ENCODE peak calls at places on chromosomes 5 and 9, in nine cellular contexts. S, H, W, Z, A, V, E, C and R are unnamed samples.

GRCh38 chr5:37710965-37711364 is 128.9 kb downstream of the GDNF start:
- DNase-seq in E (no peak), W (no peak), H (no peak), Z (peak), A (no peak), S (no peak), C (no peak), V (no peak), R (no peak)

GRCh38 chr9:117783828-117784227 is 79.6 kb downstream of the TLR4 start:
- DNase-seq in E (peak), C (no peak), Z (no peak), V (peak), H (no peak), A (no peak), S (peak), W (peak), R (no peak)

GRCh38 chr5:59661939-59662615 is 231.4 kb downstream of the PDE4D start:
- DNase-seq in W (no peak), S (peak), E (peak), C (no peak), A (peak), H (no peak), Z (peak), V (no peak), R (no peak)

GRCh38 chr9:121654497-121655140 is 3.2 kb downstream of the DAB2IP start:
- DNase-seq in S (no peak), C (no peak), W (no peak), A (no peak), H (no peak), E (no peak), Z (no peak), V (no peak), R (peak)

GRCh38 chr9:23826120-23826629 is at the start of gene ELAVL2:
- DNase-seq in C (peak), Z (peak), W (no peak), E (no peak), V (no peak), H (peak), A (peak), S (no peak), R (peak)

GRCh38 chr5:120823316-120823715 is 359.2 kb downstream of the PRR16 start:
- DNase-seq in W (no peak), C (no peak), Z (no peak), H (no peak), A (no peak), V (no peak), E (no peak), S (no peak), R (no peak)

GRCh38 chr9:11319477-11320060 is 706.8 kb upstream of the PTPRD start:
- DNase-seq in A (peak), C (no peak), H (peak), V (no peak), E (peak), W (no peak), Z (peak), S (peak), R (no peak)

GRCh38 chr5:149730620-149731331 is 666 bp downstream of the PPARGC1B start:
- DNase-seq in V (no peak), W (peak), E (peak), Z (peak), A (peak), H (peak), C (no peak), S (peak), R (no peak)

GRCh38 chr5:123813251-123813650 is 301.3 kb downstream of the CSNK1G3 start:
- DNase-seq in S (no peak), V (no peak), A (no peak), C (no peak), H (no peak), E (no peak), Z (no peak), W (no peak), R (no peak)

GRCh38 chr5:159244163-159244562 is 18.9 kb upstream of the UBLCP1 start:
- DNase-seq in W (no peak), V (no peak), S (no peak), A (no peak), Z (no peak), E (no peak), H (no peak), C (no peak), R (no peak)

GRCh38 chr5:132771559-132771998 is 5.5 kb downstream of the SEPTIN8 start:
- DNase-seq in C (peak), V (no peak), S (no peak), W (no peak), H (no peak), E (no peak), Z (peak), A (no peak), R (peak)

GRCh38 chr9:124770359-124771020 is 621 bp downstream of the NR6A1 start:
- DNase-seq in H (peak), V (no peak), E (peak), A (peak), C (no peak), S (peak), Z (no peak), W (peak), R (no peak)

GRCh38 chr9:126587187-126588185 is 26.2 kb upstream of the LMX1B start:
- DNase-seq in W (no peak), A (no peak), E (no peak), Z (peak), V (no peak), C (no peak), S (no peak), H (no peak), R (peak)

GRCh38 chr5:159099049-159099760 is 511 bp downstream of the EBF1 start:
- DNase-seq in E (peak), V (no peak), W (peak), A (peak), C (no peak), S (peak), Z (peak), H (peak), R (peak)

GRCh38 chr5:119746984-119747383 is 117.6 kb downstream of the FAM170A start:
- DNase-seq in A (no peak), W (no peak), C (no peak), V (no peak), Z (no peak), E (no peak), H (no peak), S (no peak), R (no peak)

GRCh38 chr9:94056442-94056974 is 27.8 kb upstream of the PTPDC1 start:
- DNase-seq in E (peak), C (no peak), V (no peak), W (no peak), S (no peak), A (no peak), H (peak), Z (peak), R (no peak)

GRCh38 chr5:147520450-147520849 is 10.6 kb upstream of the DPYSL3 start:
- DNase-seq in S (no peak), A (no peak), C (no peak), W (no peak), V (no peak), Z (no peak), H (no peak), E (no peak), R (no peak)

GRCh38 chr9:27572566-27572917 is 739 bp downstream of the C9orf72 start:
- DNase-seq in H (peak), Z (peak), W (peak), A (peak), S (peak), V (peak), C (no peak), E (peak), R (no peak)

GRCh38 chr5:141715340-141715905 is 33.4 kb upstream of the ARAP3 start:
- DNase-seq in Z (no peak), W (no peak), C (no peak), V (no peak), S (no peak), A (no peak), E (no peak), H (no peak), R (no peak)

GRCh38 chr9:121708768-121709488 is 57.5 kb downstream of the DAB2IP start:
- DNase-seq in Z (no peak), C (no peak), S (no peak), H (no peak), E (no peak), V (no peak), A (peak), W (no peak), R (no peak)

GRCh38 chr9:77495834-77496671 is 152.1 kb downstream of the GNA14 start:
- DNase-seq in A (peak), H (peak), Z (peak), W (no peak), S (no peak), E (no peak), C (peak), V (no peak), R (no peak)

GRCh38 chr5:172452398-172453205 is 1.7 kb downstream of the SH3PXD2B start:
- DNase-seq in A (peak), V (no peak), C (no peak), W (no peak), S (no peak), H (peak), E (peak), Z (peak), R (no peak)

GRCh38 chr9:86572904-86573303 is 218.7 kb upstream of the TUT7 start:
- DNase-seq in E (no peak), V (no peak), H (no peak), Z (no peak), C (no peak), A (no peak), S (no peak), W (no peak), R (no peak)

GRCh38 chr9:98955259-98955658 is 11.6 kb downstream of the COL15A1 start:
- DNase-seq in V (no peak), A (no peak), E (no peak), C (no peak), H (no peak), S (no peak), W (no peak), Z (no peak), R (no peak)

GRCh38 chr5:1752881-1753280 is 46.8 kb downstream of the MRPL36 start:
- DNase-seq in H (no peak), C (no peak), A (no peak), W (no peak), E (no peak), Z (no peak), S (no peak), V (peak), R (peak)

GRCh38 chr9:134917431-134918373 is at the start of gene FCN1:
- DNase-seq in H (no peak), S (peak), A (no peak), E (no peak), W (no peak), Z (no peak), C (no peak), V (peak), R (peak)

GRCh38 chr5:120457839-120458507 is 6.1 kb upstream of the PRR16 start:
- DNase-seq in Z (peak), A (no peak), H (peak), C (no peak), E (peak), W (peak), V (peak), S (peak), R (peak)

GRCh38 chr5:172373680-172374079 is 80.6 kb downstream of the SH3PXD2B start:
- DNase-seq in A (no peak), V (no peak), E (no peak), S (no peak), W (no peak), H (peak), Z (no peak), C (no peak), R (no peak)

GRCh38 chr5:178940569-178941360 is at the start of gene ZNF454:
- DNase-seq in W (no peak), S (no peak), H (no peak), Z (peak), E (no peak), V (no peak), C (peak), A (peak), R (peak)

GRCh38 chr9:99054581-99054980 is 50.3 kb upstream of the TGFBR1 start:
- DNase-seq in W (no peak), E (no peak), V (no peak), C (no peak), A (no peak), S (no peak), H (no peak), Z (no peak), R (no peak)

GRCh38 chr9:83472221-83472665 is 66.0 kb downstream of the FRMD3 start:
- DNase-seq in S (no peak), A (no peak), W (no peak), C (no peak), Z (peak), H (peak), V (no peak), E (no peak), R (no peak)

GRCh38 chr5:144484124-144484897 is 313.6 kb downstream of the KCTD16 start:
- DNase-seq in S (no peak), E (no peak), C (no peak), A (no peak), Z (peak), H (no peak), V (no peak), W (no peak), R (no peak)

GRCh38 chr9:71487046-71487445 is 281.3 kb downstream of the CEMIP2 start:
- DNase-seq in C (peak), V (no peak), E (no peak), W (no peak), Z (peak), A (no peak), S (no peak), H (no peak), R (no peak)

GRCh38 chr5:54595724-54596123 is 78.2 kb downstream of the SNX18 start:
- DNase-seq in H (no peak), C (no peak), W (no peak), E (no peak), A (no peak), S (no peak), Z (no peak), V (no peak), R (no peak)

GRCh38 chr5:132762246-132763000 is 14.6 kb downstream of the SEPTIN8 start:
- DNase-seq in H (no peak), A (no peak), V (no peak), E (no peak), Z (no peak), W (no peak), S (no peak), C (no peak), R (no peak)

GRCh38 chr5:135462304-135462703 is 10.2 kb upstream of the TIFAB start:
- DNase-seq in H (peak), A (peak), S (peak), Z (peak), E (peak), C (no peak), W (no peak), V (no peak), R (peak)
- TF ChIP-seq CTCF in H (peak), A (peak), S (peak), Z (peak), E (peak), C (peak), W (peak), V (peak), R (peak)

GRCh38 chr5:17185349-17185748 is 32.1 kb upstream of the BASP1 start:
- DNase-seq in S (no peak), H (no peak), W (no peak), C (no peak), E (no peak), A (no peak), Z (no peak), V (no peak), R (no peak)

GRCh38 chr5:17184596-17184995 is 32.8 kb upstream of the BASP1 start:
- DNase-seq in Z (no peak), H (no peak), E (no peak), S (no peak), V (no peak), C (no peak), W (no peak), A (no peak), R (no peak)

GRCh38 chr5:17186271-17186670 is 31.2 kb upstream of the BASP1 start:
- DNase-seq in H (no peak), C (no peak), Z (peak), S (no peak), W (no peak), E (no peak), A (no peak), V (no peak), R (no peak)

GRCh38 chr5:17187401-17187800 is 30.0 kb upstream of the BASP1 start:
- DNase-seq in V (no peak), E (no peak), H (no peak), W (no peak), A (no peak), Z (peak), S (no peak), C (no peak), R (no peak)

GRCh38 chr5:17185776-17186175 is 31.7 kb upstream of the BASP1 start:
- DNase-seq in W (no peak), V (no peak), H (no peak), A (no peak), S (no peak), C (peak), E (no peak), Z (peak), R (no peak)
- TF ChIP-seq CTCF in W (no peak), V (no peak), H (no peak), A (no peak), S (no peak), C (no peak), E (no peak), Z (no peak), R (peak)

GRCh38 chr5:177399903-177400868 is at the start of gene PFN3:
- DNase-seq in E (no peak), V (no peak), H (no peak), W (peak), A (no peak), Z (peak), S (no peak), C (no peak), R (no peak)
- TF ChIP-seq CTCF in E (no peak), V (no peak), H (no peak), W (no peak), A (no peak), Z (no peak), S (no peak), C (no peak), R (no peak)

GRCh38 chr5:134370306-134370870 is 981 bp upstream of the UBE2B start:
- DNase-seq in W (no peak), E (no peak), C (no peak), Z (peak), V (no peak), S (no peak), H (no peak), A (no peak), R (no peak)

GRCh38 chr5:134370871-134371833 is at the start of gene UBE2B:
- DNase-seq in W (peak), V (peak), S (peak), A (peak), Z (peak), E (peak), C (peak), H (peak), R (peak)

GRCh38 chr5:134371834-134372340 is 518 bp downstream of the UBE2B start:
- DNase-seq in C (peak), W (peak), Z (peak), E (peak), S (peak), H (peak), A (peak), V (peak), R (peak)

GRCh38 chr5:134374234-134374633 is 2.9 kb downstream of the UBE2B start:
- DNase-seq in A (no peak), S (peak), C (no peak), Z (no peak), W (no peak), V (no peak), E (peak), H (no peak), R (no peak)
- TF ChIP-seq CTCF in A (peak), S (peak), C (no peak), Z (no peak), W (no peak), V (no peak), E (no peak), H (no peak), R (peak)

GRCh38 chr5:98111686-98112085 is 661.8 kb upstream of the RGMB start:
- DNase-seq in W (no peak), Z (peak), H (no peak), E (no peak), C (no peak), V (no peak), S (no peak), A (no peak), R (no peak)
- TF ChIP-seq CTCF in W (no peak), Z (peak), H (no peak), E (no peak), C (no peak), V (no peak), S (no peak), A (peak), R (peak)

GRCh38 chr9:5437254-5438216 is at the start of gene PLGRKT:
- DNase-seq in E (peak), W (peak), H (peak), S (peak), Z (peak), A (peak), C (peak), V (peak), R (peak)
- TF ChIP-seq CTCF in E (peak), W (peak), H (peak), S (peak), Z (peak), A (peak), C (peak), V (no peak), R (peak)

DNA sequence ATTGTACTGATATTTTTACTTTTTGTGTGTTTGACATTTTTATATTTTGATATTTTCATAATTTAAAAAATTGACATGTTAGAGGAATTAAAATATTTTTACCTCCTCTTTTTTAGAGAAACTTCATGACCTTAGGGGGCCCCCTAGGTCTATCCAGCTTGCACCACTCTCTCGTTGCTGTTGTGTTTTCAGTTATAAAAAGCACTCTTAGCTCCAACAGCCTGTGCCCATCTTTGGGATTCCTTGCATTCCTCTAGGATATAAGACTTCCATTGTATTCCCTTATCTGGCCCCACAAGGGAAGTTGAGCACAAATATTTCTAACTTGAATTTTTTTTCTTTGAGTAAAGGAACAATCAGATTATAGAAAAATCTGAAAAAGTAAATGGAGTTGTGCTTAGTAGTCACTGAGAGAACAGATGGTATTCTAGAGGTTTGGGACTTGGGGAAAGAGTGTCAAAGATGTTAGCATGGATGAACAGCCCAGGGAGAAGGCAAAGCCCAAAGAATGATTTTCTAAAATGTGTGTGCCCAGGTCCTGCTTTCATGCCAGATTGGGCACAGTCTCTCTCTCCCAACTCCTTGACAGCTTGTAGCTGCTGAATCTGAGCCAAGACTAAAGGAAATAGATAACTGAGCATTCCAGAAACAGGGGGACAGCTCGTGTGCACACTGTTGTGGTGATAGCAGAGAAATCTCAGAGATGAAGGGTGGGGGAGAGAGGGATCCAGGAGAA is 245.5 kb downstream of the SH3GL2 start:
- DNase-seq in E (no peak), Z (no peak), V (no peak), A (no peak), C (no peak), H (no peak), S (no peak), W (no peak), R (no peak)
- TF ChIP-seq CTCF in E (no peak), Z (no peak), V (no peak), A (peak), C (no peak), H (no peak), S (no peak), W (no peak), R (peak)

GRCh38 chr5:112420111-112420864 is 1.2 kb upstream of the EPB41L4A start:
- DNase-seq in E (peak), H (peak), A (peak), C (no peak), Z (peak), V (no peak), W (peak), S (peak), R (no peak)
- TF ChIP-seq CTCF in E (peak), H (peak), A (peak), C (peak), Z (peak), V (peak), W (peak), S (peak), R (peak)

DNA sequence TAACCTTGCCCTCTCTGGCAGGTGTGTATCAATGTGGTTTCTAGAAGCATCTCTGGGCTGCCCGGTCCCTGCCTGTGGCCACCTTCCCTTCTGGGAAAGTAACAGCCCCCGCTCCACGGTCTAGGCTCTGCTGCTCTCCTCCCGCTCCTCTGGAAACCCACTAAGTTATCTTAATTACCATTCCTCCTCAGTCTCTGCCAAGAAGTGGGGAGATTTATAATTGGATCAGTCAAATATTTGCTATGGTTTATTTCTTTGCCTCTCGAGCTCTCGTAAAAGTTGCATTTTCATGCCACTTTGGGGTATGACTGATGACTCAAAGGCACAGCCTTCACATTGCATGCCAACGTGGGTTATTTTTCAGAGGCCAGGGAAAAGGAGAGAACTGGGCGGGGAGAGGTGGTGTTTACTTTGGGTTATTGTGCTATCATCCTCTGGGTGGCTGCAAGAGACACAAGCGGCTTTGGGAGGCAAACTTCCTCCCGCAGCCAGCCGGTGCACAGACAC is 205.3 kb upstream of the WWC1 start:
- DNase-seq in V (no peak), W (no peak), S (no peak), C (no peak), Z (no peak), H (peak), E (no peak), A (no peak), R (no peak)
- TF ChIP-seq CTCF in V (no peak), W (no peak), S (no peak), C (no peak), Z (no peak), H (no peak), E (no peak), A (no peak), R (peak)